ENCODE peak calls at places on chromosomes 1 and 21, in six cellular contexts. C, T, X, D, H and J are unnamed samples.

GRCh38 chr1:57079454-57080157 is 113.8 kb upstream of the C8B start:
- DNase-seq in X (no peak), H (no peak), T (no peak), C (no peak), D (no peak), J (no peak)

GRCh38 chr1:91611498-91611917 is 110.9 kb downstream of the CDC7 start:
- DNase-seq in D (no peak), T (no peak), X (no peak), H (no peak), C (no peak), J (no peak)

GRCh38 chr1:6475381-6476133 is 9.6 kb upstream of the TNFRSF25 start:
- DNase-seq in H (peak; percentile 66), X (peak; percentile 79), T (peak; percentile 51), C (peak; percentile 76), D (peak; percentile 45), J (peak; percentile 76)

GRCh38 chr1:236155841-236156503 is 13.6 kb downstream of the GPR137B start:
- DNase-seq in C (no peak), H (no peak), D (no peak), X (no peak), T (no peak), J (no peak)

GRCh38 chr21:25186278-25186677 is 421.0 kb downstream of the MRPL39 start:
- DNase-seq in C (no peak), T (peak; percentile 78), H (no peak), D (no peak), X (no peak), J (no peak)

GRCh38 chr1:230632273-230632873 is 9.9 kb upstream of the COG2 start:
- DNase-seq in C (no peak), X (no peak), T (peak; percentile 41), H (peak; percentile 33), D (peak; percentile 24), J (no peak)

GRCh38 chr1:87399264-87399663 is 70.6 kb downstream of the LMO4 start:
- DNase-seq in C (no peak), X (no peak), T (no peak), D (peak; percentile 71), H (no peak), J (no peak)

GRCh38 chr1:158916085-158916484 is 15.3 kb upstream of the PYHIN1 start:
- DNase-seq in C (no peak), T (no peak), X (no peak), D (no peak), H (no peak), J (no peak)

GRCh38 chr1:229420224-229420623 is 13.7 kb downstream of the ACTA1 start:
- DNase-seq in C (no peak), T (no peak), H (no peak), X (no peak), D (no peak), J (no peak)

GRCh38 chr1:171286032-171286705 is 27.8 kb upstream of the FMO4 start:
- DNase-seq in D (no peak), X (no peak), H (no peak), C (no peak), T (no peak), J (no peak)

GRCh38 chr1:228735871-228736586 is 750 bp downstream of the RHOU start:
- DNase-seq in T (peak; percentile 45), X (peak; percentile 65), H (peak; percentile 37), C (no peak), D (peak; percentile 27), J (no peak)

GRCh38 chr1:236545621-236546169 is 21.9 kb downstream of the LGALS8 start:
- DNase-seq in T (no peak), X (no peak), H (no peak), D (no peak), C (no peak), J (no peak)

GRCh38 chr21:37225440-37225839 is 41.7 kb downstream of the VPS26C start:
- DNase-seq in T (no peak), D (no peak), C (no peak), H (no peak), X (no peak), J (no peak)

GRCh38 chr1:9544926-9545325 is 5.7 kb downstream of the SLC25A33 start:
- DNase-seq in H (no peak), D (no peak), C (no peak), T (no peak), X (no peak), J (no peak)

GRCh38 chr1:8020032-8020431 is 6.1 kb downstream of the ERRFI1 start:
- DNase-seq in D (no peak), X (no peak), H (no peak), T (no peak), C (no peak), J (no peak)

GRCh38 chr1:37553927-37554808 is at the start of gene SNIP1:
- DNase-seq in D (peak; percentile 87), X (peak; percentile 87), C (peak; percentile 74), H (peak; percentile 63), T (peak; percentile 96), J (peak; percentile 84)

GRCh38 chr1:237799762-237800474 is 90.8 kb downstream of the ZP4 start:
- DNase-seq in H (peak; percentile 64), T (peak; percentile 17), D (peak; percentile 93), X (no peak), C (no peak), J (no peak)

GRCh38 chr1:15522551-15522950 is 1.5 kb downstream of the CASP9 start:
- DNase-seq in X (no peak), H (no peak), T (peak; percentile 33), D (no peak), C (no peak), J (no peak)